ENCODE peak calls at places on chromosomes 13 and 19, in six cellular contexts. U is H1, J is tibial artery, N is psoas muscle, S is stomach, R is RWPE1. O is an unnamed sample.

GRCh38 chr19:19900124-19900523 is 622 bp upstream of the ZNF93 start:
- DNase-seq in U (no peak), J (no peak), N (no peak), S (no peak), R (no peak), O (no peak)

GRCh38 chr19:29560313-29561075 is 34.7 kb downstream of the VSTM2B start:
- DNase-seq in U (no peak), J (peak), N (no peak), S (no peak), R (no peak), O (no peak)

GRCh38 chr13:39655569-39656324 is at the start of gene COG6:
- DNase-seq in U (peak), J (peak), N (peak), S (peak), R (peak), O (peak)

GRCh38 chr19:58277748-58278147 is 1.0 kb upstream of the ZNF8 start:
- DNase-seq in U (no peak), J (no peak), N (no peak), S (no peak), R (no peak), O (no peak)

GRCh38 chr19:42024622-42025111 is 30.6 kb upstream of the ATP1A3 start:
- DNase-seq in U (no peak), J (no peak), N (peak), S (no peak), R (no peak), O (no peak)

GRCh38 chr19:46515879-46516350 is 20.2 kb upstream of the PNMA8B start:
- DNase-seq in U (no peak), J (no peak), N (no peak), S (no peak), R (peak), O (no peak)

GRCh38 chr19:5054551-5055456 is 85.9 kb downstream of the KDM4B start:
- DNase-seq in U (no peak), J (no peak), N (no peak), S (no peak), R (no peak), O (no peak)

GRCh38 chr19:3548594-3548993 is 8.8 kb downstream of the MFSD12 start:
- DNase-seq in U (no peak), J (no peak), N (no peak), S (no peak), R (no peak), O (no peak)

GRCh38 chr13:47886314-47886713 is 114.8 kb downstream of the SUCLA2 start:
- DNase-seq in U (no peak), J (no peak), N (no peak), S (no peak), R (no peak), O (no peak)

GRCh38 chr13:46535822-46536221 is 17.1 kb upstream of the LRCH1 start:
- DNase-seq in U (no peak), J (no peak), N (no peak), S (no peak), R (no peak), O (no peak)

GRCh38 chr19:2282062-2282861 is at the start of gene PEAK3:
- DNase-seq in U (no peak), J (peak), N (peak), S (peak), R (no peak), O (peak)

GRCh38 chr19:1837625-1838105 is 10.6 kb downstream of the REXO1 start:
- DNase-seq in U (no peak), J (no peak), N (no peak), S (peak), R (peak), O (no peak)

GRCh38 chr13:68713394-68713793 is 1394.2 kb upstream of the ATXN8OS start:
- DNase-seq in U (peak), J (no peak), N (no peak), S (no peak), R (no peak), O (no peak)

GRCh38 chr19:49997709-49998108 is 27.5 kb downstream of the VRK3 start:
- DNase-seq in U (no peak), J (no peak), N (no peak), S (no peak), R (peak), O (no peak)

GRCh38 chr19:39410620-39411005 is 1.9 kb upstream of the PLEKHG2 start:
- DNase-seq in U (no peak), J (no peak), N (no peak), S (no peak), R (no peak), O (no peak)

GRCh38 chr13:43363156-43363918 is 340.0 kb downstream of the DNAJC15 start:
- DNase-seq in U (no peak), J (no peak), N (no peak), S (no peak), R (no peak), O (no peak)

GRCh38 chr19:7718668-7719067 is 13.2 kb downstream of the CLEC4G start:
- DNase-seq in U (no peak), J (no peak), N (no peak), S (no peak), R (no peak), O (no peak)

GRCh38 chr13:27194895-27195764 is 23.5 kb upstream of the USP12 start:
- DNase-seq in U (no peak), J (no peak), N (no peak), S (no peak), R (peak), O (no peak)

GRCh38 chr19:8305798-8306197 is 2.4 kb downstream of the CD320 start:
- DNase-seq in U (no peak), J (peak), N (no peak), S (no peak), R (no peak), O (no peak)

GRCh38 chr13:102589291-102589822 is 7.4 kb upstream of the TPP2 start:
- DNase-seq in U (no peak), J (no peak), N (no peak), S (no peak), R (no peak), O (no peak)

GRCh38 chr19:55069137-55069858 is 6.3 kb upstream of the RDH13 start:
- DNase-seq in U (no peak), J (no peak), N (no peak), S (peak), R (peak), O (no peak)

GRCh38 chr19:6378036-6378435 is 2.3 kb upstream of the PSPN start:
- DNase-seq in U (no peak), J (no peak), N (no peak), S (no peak), R (no peak), O (no peak)

GRCh38 chr13:60837806-60838205 is 440.8 kb downstream of the TDRD3 start:
- DNase-seq in U (no peak), J (no peak), N (no peak), S (no peak), R (no peak), O (no peak)

GRCh38 chr13:90105881-90106496 is 1241.5 kb upstream of the MIR17HG start:
- DNase-seq in U (no peak), J (no peak), N (no peak), S (no peak), R (no peak), O (no peak)

GRCh38 chr13:40486518-40487163 is 179.8 kb downstream of the FOXO1 start:
- DNase-seq in U (no peak), J (no peak), N (no peak), S (no peak), R (no peak), O (no peak)

GRCh38 chr19:47406711-47407416 is 12.5 kb downstream of the MEIS3 start:
- DNase-seq in U (no peak), J (no peak), N (no peak), S (no peak), R (no peak), O (peak)

GRCh38 chr19:16259385-16260159 is 61.9 kb downstream of the AP1M1 start:
- DNase-seq in U (no peak), J (no peak), N (no peak), S (no peak), R (no peak), O (no peak)

GRCh38 chr19:47707135-47707925 is 5.9 kb upstream of the EHD2 start:
- DNase-seq in U (no peak), J (peak), N (peak), S (peak), R (peak), O (peak)

GRCh38 chr13:46595136-46595917 is 42.4 kb downstream of the LRCH1 start:
- DNase-seq in U (no peak), J (no peak), N (no peak), S (no peak), R (peak), O (no peak)

GRCh38 chr19:47819841-47820244 is 1.9 kb upstream of the CRX start:
- DNase-seq in U (peak), J (no peak), N (no peak), S (no peak), R (no peak), O (no peak)

GRCh38 chr19:42601811-42602443 is 7.2 kb upstream of the CEACAM8 start:
- DNase-seq in U (no peak), J (no peak), N (no peak), S (no peak), R (peak), O (no peak)

GRCh38 chr19:45876411-45877197 is 9.3 kb downstream of the IRF2BP1 start:
- DNase-seq in U (no peak), J (no peak), N (peak), S (peak), R (no peak), O (peak)

GRCh38 chr13:93559718-93560117 is 333.1 kb downstream of the GPC6 start:
- DNase-seq in U (no peak), J (no peak), N (no peak), S (no peak), R (peak), O (no peak)

GRCh38 chr19:1807695-1808394 is 4.2 kb downstream of the ATP8B3 start:
- DNase-seq in U (no peak), J (no peak), N (no peak), S (no peak), R (no peak), O (no peak)

GRCh38 chr13:114142137-114142550 is 9.7 kb upstream of the RASA3 start:
- DNase-seq in U (no peak), J (peak), N (no peak), S (no peak), R (no peak), O (no peak)

GRCh38 chr19:54207908-54208783 is 7.5 kb downstream of the RPS9 start:
- DNase-seq in U (no peak), J (no peak), N (no peak), S (peak), R (no peak), O (peak)

GRCh38 chr13:97892717-97893116 is 60.8 kb upstream of the IPO5 start:
- DNase-seq in U (no peak), J (no peak), N (no peak), S (no peak), R (no peak), O (no peak)

GRCh38 chr19:29372461-29372860 is 153.3 kb upstream of the VSTM2B start:
- DNase-seq in U (no peak), J (peak), N (no peak), S (no peak), R (no peak), O (no peak)

GRCh38 chr19:35204799-35205732 is 23.5 kb downstream of the FAM187B start:
- DNase-seq in U (no peak), J (no peak), N (no peak), S (no peak), R (no peak), O (peak)

DNA sequence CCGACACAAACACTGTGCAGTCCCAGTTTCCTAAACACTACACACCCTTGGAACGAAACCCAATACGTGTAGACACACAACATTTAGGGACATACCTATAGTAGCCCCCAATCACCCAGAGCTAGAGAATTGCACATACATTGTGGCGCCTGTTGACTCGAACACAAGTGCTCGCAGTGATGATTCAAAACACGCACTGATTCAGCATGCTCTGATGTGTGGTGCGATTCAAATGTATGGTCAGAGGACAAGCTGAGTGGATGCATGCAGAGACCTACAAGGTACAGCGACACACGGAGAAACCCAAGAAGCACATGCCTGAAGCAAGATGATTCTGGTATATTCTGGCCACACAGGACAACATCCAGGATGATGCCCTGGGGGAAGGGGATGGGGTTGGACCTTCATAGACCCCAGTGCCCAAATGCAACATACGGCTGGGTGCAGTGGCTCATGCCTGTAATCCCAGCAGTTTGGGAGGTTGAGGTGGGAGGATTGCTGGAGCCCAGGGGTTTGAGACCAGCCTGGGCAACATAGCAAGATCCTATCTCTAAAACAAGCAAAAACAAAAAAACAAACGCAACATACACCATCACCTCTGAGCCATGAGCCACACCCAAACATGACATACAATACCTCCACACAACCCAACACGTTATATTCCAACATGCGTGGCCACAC is 997 bp upstream of the KCNN4 start:
- DNase-seq in U (no peak), J (no peak), N (no peak), S (no peak), R (no peak), O (no peak)
- H3K27ac ChIP-seq in U (no peak), J (no peak), N (no peak), S (no peak), R (peak), O (no peak)

DNA sequence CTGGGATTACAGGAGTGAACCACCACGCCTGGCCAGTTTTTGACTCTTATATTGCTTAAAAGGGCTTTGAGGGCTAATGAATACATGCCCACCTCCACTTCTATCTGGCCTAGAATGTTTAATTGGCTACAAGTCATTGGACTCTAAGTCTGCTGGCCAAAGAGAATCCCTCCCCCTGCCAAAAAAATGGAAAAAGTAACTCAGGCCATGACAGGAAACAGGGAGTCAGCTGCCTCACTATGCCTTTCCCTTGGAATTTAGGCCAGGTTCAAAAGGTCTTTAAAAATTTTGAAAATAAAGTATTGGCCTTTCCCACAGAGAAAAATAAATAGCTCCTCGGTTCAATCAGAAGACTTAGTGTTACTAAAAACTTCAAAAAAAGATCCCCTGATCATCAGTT is 34.9 kb upstream of the KPNA3 start:
- DNase-seq in U (no peak), J (no peak), N (no peak), S (no peak), R (no peak), O (no peak)
- H3K27ac ChIP-seq in U (no peak), J (no peak), N (no peak), S (no peak), R (no peak), O (no peak)

GRCh38 chr13:33276581-33276980 is 9.0 kb downstream of the STARD13 start:
- DNase-seq in U (no peak), J (no peak), N (no peak), S (no peak), R (no peak), O (no peak)
- H3K27ac ChIP-seq in U (no peak), J (peak), N (no peak), S (peak), R (no peak), O (peak)

GRCh38 chr13:100559886-100560285 is 28.7 kb downstream of the GGACT start:
- DNase-seq in U (no peak), J (no peak), N (no peak), S (no peak), R (no peak), O (no peak)
- H3K27ac ChIP-seq in U (no peak), J (no peak), N (no peak), S (no peak), R (no peak), O (no peak)